ENCODE peak calls at places on chromosomes 12 and 14, in ten cellular contexts. S is NCI-H345; D is activated T-helper 9 cell treated with anti-CD3 and anti-CD28 coated beads, Interleukin-2, amount 50 U/mL, for 16 hours; F is CD4-positive, alpha-beta memory T cell; E is Calu3; R is GM06990; H is H54; O is amygdala; M is T1000; U is A172. L is an unnamed sample.

GRCh38 chr12:9273276-9273675 is 65.1 kb upstream of the PZP start:
- DNase-seq in S (no peak), D (no peak), F (no peak), E (no peak), R (no peak), H (no peak), O (no peak), M (no peak), U (peak; percentile 8), L (no peak)

GRCh38 chr12:6950944-6951540 is at the start of gene PTPN6:
- DNase-seq in S (no peak), D (no peak), F (peak; percentile 50), E (no peak), R (peak; percentile 86), H (no peak), O (no peak), M (no peak), U (no peak), L (no peak)

GRCh38 chr12:100675432-100675831 is 101.9 kb downstream of the GAS2L3 start:
- DNase-seq in S (peak; percentile 78), D (no peak), F (no peak), E (peak; percentile 62), R (no peak), H (no peak), O (no peak), M (no peak), U (peak; percentile 44), L (peak; percentile 11)

GRCh38 chr12:118061876-118062791 is 1.2 kb upstream of the WSB2 start:
- DNase-seq in S (no peak), D (no peak), F (no peak), E (peak; percentile 58), R (peak; percentile 38), H (peak; percentile 90), O (peak; percentile 49), M (no peak), U (peak; percentile 53), L (peak; percentile 45)

GRCh38 chr12:19707948-19708409 is 268.7 kb downstream of the AEBP2 start:
- DNase-seq in S (no peak), D (no peak), F (no peak), E (no peak), R (no peak), H (no peak), O (no peak), M (no peak), U (peak; percentile 68), L (no peak)

GRCh38 chr12:58924652-58925051 is 4.3 kb upstream of the LRIG3 start:
- DNase-seq in S (no peak), D (no peak), F (no peak), E (no peak), R (no peak), H (no peak), O (no peak), M (no peak), U (no peak), L (no peak)

GRCh38 chr12:118537481-118537917 is 161.1 kb downstream of the SUDS3 start:
- DNase-seq in S (peak; percentile 94), D (no peak), F (no peak), E (no peak), R (no peak), H (no peak), O (no peak), M (no peak), U (no peak), L (no peak)

GRCh38 chr14:68775614-68776126 is 17.2 kb downstream of the ZFP36L1 start:
- DNase-seq in S (no peak), D (no peak), F (no peak), E (no peak), R (no peak), H (no peak), O (no peak), M (no peak), U (no peak), L (no peak)

GRCh38 chr14:91229743-91230200 is 14.7 kb downstream of the GPR68 start:
- DNase-seq in S (no peak), D (no peak), F (peak; percentile 88), E (no peak), R (peak; percentile 75), H (peak; percentile 62), O (no peak), M (no peak), U (peak; percentile 78), L (no peak)

GRCh38 chr12:79680051-79680450 is 10.7 kb downstream of the PAWR start:
- DNase-seq in S (no peak), D (no peak), F (no peak), E (no peak), R (no peak), H (no peak), O (no peak), M (no peak), U (no peak), L (no peak)

GRCh38 chr12:206746-207440 is 7.1 kb downstream of the SLC6A12 start:
- DNase-seq in S (no peak), D (no peak), F (no peak), E (no peak), R (no peak), H (no peak), O (no peak), M (no peak), U (no peak), L (no peak)

GRCh38 chr14:52473557-52473956 is 78.7 kb downstream of the TXNDC16 start:
- DNase-seq in S (peak; percentile 11), D (no peak), F (peak; percentile 55), E (peak; percentile 4), R (no peak), H (no peak), O (no peak), M (no peak), U (peak; percentile 16), L (no peak)

GRCh38 chr12:51887476-51888315 is at the start of gene ANKRD33:
- DNase-seq in S (no peak), D (no peak), F (no peak), E (peak; percentile 37), R (no peak), H (no peak), O (no peak), M (no peak), U (no peak), L (no peak)

GRCh38 chr12:102120886-102121285 is 903 bp downstream of the PARPBP start:
- DNase-seq in S (no peak), D (no peak), F (no peak), E (peak; percentile 30), R (no peak), H (peak; percentile 12), O (no peak), M (no peak), U (peak; percentile 14), L (peak; percentile 6)

GRCh38 chr12:114692558-114693531 is 8.9 kb upstream of the TBX3 start:
- DNase-seq in S (no peak), D (no peak), F (no peak), E (no peak), R (no peak), H (no peak), O (no peak), M (no peak), U (no peak), L (no peak)

GRCh38 chr14:99775351-99775750 is 17.9 kb upstream of the EML1 start:
- DNase-seq in S (no peak), D (no peak), F (no peak), E (no peak), R (no peak), H (no peak), O (no peak), M (no peak), U (no peak), L (no peak)

GRCh38 chr12:121812320-121812871 is 8.6 kb downstream of the SETD1B start:
- DNase-seq in S (peak; percentile 19), D (no peak), F (no peak), E (peak; percentile 86), R (no peak), H (peak; percentile 77), O (no peak), M (no peak), U (peak; percentile 53), L (no peak)